ENCODE peak calls at places on chromosome 17, in five cellular contexts. One of them, this sample, is unnamed.

GRCh38 chr17:45170976-45171337 is 9.3 kb downstream of the HEXIM2 start:
- ATAC-seq in lower lobe of right lung: peak
- ATAC-seq in body of pancreas: peak
- ATAC-seq in pancreas: peak
- ATAC-seq in CD8-positive, alpha-beta T cell: no peak
- ATAC-seq in this sample: peak

GRCh38 chr17:39863244-39863917 is 731 bp downstream of the IKZF3 start:
- ATAC-seq in lower lobe of right lung: no peak
- ATAC-seq in body of pancreas: no peak
- ATAC-seq in pancreas: no peak
- ATAC-seq in CD8-positive, alpha-beta T cell: peak
- ATAC-seq in this sample: no peak

GRCh38 chr17:63647065-63647725 is 25.0 kb downstream of the MAP3K3 start:
- ATAC-seq in lower lobe of right lung: peak
- ATAC-seq in body of pancreas: no peak
- ATAC-seq in pancreas: peak
- ATAC-seq in CD8-positive, alpha-beta T cell: no peak
- ATAC-seq in this sample: no peak

GRCh38 chr17:82914375-82914774 is 74.6 kb upstream of the ZNF750 start:
- ATAC-seq in lower lobe of right lung: peak
- ATAC-seq in body of pancreas: no peak
- ATAC-seq in pancreas: no peak
- ATAC-seq in CD8-positive, alpha-beta T cell: no peak
- ATAC-seq in this sample: no peak

GRCh38 chr17:66524848-66525247 is 222.4 kb downstream of the PRKCA start:
- ATAC-seq in lower lobe of right lung: no peak
- ATAC-seq in body of pancreas: no peak
- ATAC-seq in pancreas: no peak
- ATAC-seq in CD8-positive, alpha-beta T cell: no peak
- ATAC-seq in this sample: no peak

GRCh38 chr17:78879679-78880186 is 23.3 kb downstream of the CEP295NL start:
- ATAC-seq in lower lobe of right lung: peak
- ATAC-seq in body of pancreas: no peak
- ATAC-seq in pancreas: no peak
- ATAC-seq in CD8-positive, alpha-beta T cell: peak
- ATAC-seq in this sample: peak

GRCh38 chr17:18070861-18071340 is 16.8 kb upstream of the DRG2 start:
- ATAC-seq in lower lobe of right lung: no peak
- ATAC-seq in body of pancreas: no peak
- ATAC-seq in pancreas: peak
- ATAC-seq in CD8-positive, alpha-beta T cell: no peak
- ATAC-seq in this sample: no peak

GRCh38 chr17:54901230-54901847 is 687 bp downstream of the TOM1L1 start:
- ATAC-seq in lower lobe of right lung: peak
- ATAC-seq in body of pancreas: peak
- ATAC-seq in pancreas: peak
- ATAC-seq in CD8-positive, alpha-beta T cell: no peak
- ATAC-seq in this sample: no peak

GRCh38 chr17:45384800-45385262 is 47.8 kb downstream of the ARHGAP27 start:
- ATAC-seq in lower lobe of right lung: peak
- ATAC-seq in body of pancreas: peak
- ATAC-seq in pancreas: peak
- ATAC-seq in CD8-positive, alpha-beta T cell: no peak
- ATAC-seq in this sample: no peak

GRCh38 chr17:5584971-5585794 is 874 bp upstream of the NLRP1 start:
- ATAC-seq in lower lobe of right lung: peak
- ATAC-seq in body of pancreas: no peak
- ATAC-seq in pancreas: no peak
- ATAC-seq in CD8-positive, alpha-beta T cell: no peak
- ATAC-seq in this sample: no peak

GRCh38 chr17:823501-823902 is 41.3 kb downstream of the MRM3 start:
- ATAC-seq in lower lobe of right lung: no peak
- ATAC-seq in body of pancreas: no peak
- ATAC-seq in pancreas: no peak
- ATAC-seq in CD8-positive, alpha-beta T cell: no peak
- ATAC-seq in this sample: no peak

GRCh38 chr17:28864991-28865849 is 10.4 kb downstream of the ERAL1 start:
- ATAC-seq in lower lobe of right lung: no peak
- ATAC-seq in body of pancreas: no peak
- ATAC-seq in pancreas: peak
- ATAC-seq in CD8-positive, alpha-beta T cell: no peak
- ATAC-seq in this sample: peak

GRCh38 chr17:30378797-30379302 is at the start of gene CPD:
- ATAC-seq in lower lobe of right lung: peak
- ATAC-seq in body of pancreas: peak
- ATAC-seq in pancreas: peak
- ATAC-seq in CD8-positive, alpha-beta T cell: peak
- ATAC-seq in this sample: peak

GRCh38 chr17:36942631-36943125 is 5.4 kb downstream of the LHX1 start:
- ATAC-seq in lower lobe of right lung: no peak
- ATAC-seq in body of pancreas: no peak
- ATAC-seq in pancreas: no peak
- ATAC-seq in CD8-positive, alpha-beta T cell: no peak
- ATAC-seq in this sample: no peak

GRCh38 chr17:27649929-27650328 is 18.9 kb downstream of the LGALS9 start:
- ATAC-seq in lower lobe of right lung: no peak
- ATAC-seq in body of pancreas: no peak
- ATAC-seq in pancreas: no peak
- ATAC-seq in CD8-positive, alpha-beta T cell: no peak
- ATAC-seq in this sample: no peak

GRCh38 chr17:38358586-38359513 is 7.2 kb downstream of the SOCS7 start:
- ATAC-seq in lower lobe of right lung: no peak
- ATAC-seq in body of pancreas: no peak
- ATAC-seq in pancreas: peak
- ATAC-seq in CD8-positive, alpha-beta T cell: no peak
- ATAC-seq in this sample: no peak

GRCh38 chr17:47305302-47305923 is 18.3 kb upstream of the EFCAB13 start:
- ATAC-seq in lower lobe of right lung: peak
- ATAC-seq in body of pancreas: peak
- ATAC-seq in pancreas: peak
- ATAC-seq in CD8-positive, alpha-beta T cell: peak
- ATAC-seq in this sample: peak

GRCh38 chr17:50993544-50993943 is 127.1 kb downstream of the SPAG9 start:
- ATAC-seq in lower lobe of right lung: no peak
- ATAC-seq in body of pancreas: no peak
- ATAC-seq in pancreas: no peak
- ATAC-seq in CD8-positive, alpha-beta T cell: no peak
- ATAC-seq in this sample: no peak

GRCh38 chr17:36591434-36592315 is at the start of gene DHRS11:
- ATAC-seq in lower lobe of right lung: peak
- ATAC-seq in body of pancreas: peak
- ATAC-seq in pancreas: peak
- ATAC-seq in CD8-positive, alpha-beta T cell: peak
- ATAC-seq in this sample: peak

GRCh38 chr17:39820541-39820940 is 43.6 kb downstream of the IKZF3 start:
- ATAC-seq in lower lobe of right lung: peak
- ATAC-seq in body of pancreas: no peak
- ATAC-seq in pancreas: no peak
- ATAC-seq in CD8-positive, alpha-beta T cell: no peak
- ATAC-seq in this sample: no peak

GRCh38 chr17:55063857-55064485 is 95.4 kb downstream of the STXBP4 start:
- ATAC-seq in lower lobe of right lung: no peak
- ATAC-seq in body of pancreas: no peak
- ATAC-seq in pancreas: no peak
- ATAC-seq in CD8-positive, alpha-beta T cell: no peak
- ATAC-seq in this sample: no peak

GRCh38 chr17:58991718-58992331 is 114.9 kb downstream of the TRIM37 start:
- ATAC-seq in lower lobe of right lung: peak
- ATAC-seq in body of pancreas: no peak
- ATAC-seq in pancreas: peak
- ATAC-seq in CD8-positive, alpha-beta T cell: no peak
- ATAC-seq in this sample: no peak

GRCh38 chr17:78738245-78738644 is 43.8 kb downstream of the CYTH1 start:
- ATAC-seq in lower lobe of right lung: no peak
- ATAC-seq in body of pancreas: no peak
- ATAC-seq in pancreas: no peak
- ATAC-seq in CD8-positive, alpha-beta T cell: no peak
- ATAC-seq in this sample: no peak

GRCh38 chr17:14196337-14196997 is 40.2 kb downstream of the CDRT15 start:
- ATAC-seq in lower lobe of right lung: no peak
- ATAC-seq in body of pancreas: no peak
- ATAC-seq in pancreas: no peak
- ATAC-seq in CD8-positive, alpha-beta T cell: no peak
- ATAC-seq in this sample: no peak

DNA sequence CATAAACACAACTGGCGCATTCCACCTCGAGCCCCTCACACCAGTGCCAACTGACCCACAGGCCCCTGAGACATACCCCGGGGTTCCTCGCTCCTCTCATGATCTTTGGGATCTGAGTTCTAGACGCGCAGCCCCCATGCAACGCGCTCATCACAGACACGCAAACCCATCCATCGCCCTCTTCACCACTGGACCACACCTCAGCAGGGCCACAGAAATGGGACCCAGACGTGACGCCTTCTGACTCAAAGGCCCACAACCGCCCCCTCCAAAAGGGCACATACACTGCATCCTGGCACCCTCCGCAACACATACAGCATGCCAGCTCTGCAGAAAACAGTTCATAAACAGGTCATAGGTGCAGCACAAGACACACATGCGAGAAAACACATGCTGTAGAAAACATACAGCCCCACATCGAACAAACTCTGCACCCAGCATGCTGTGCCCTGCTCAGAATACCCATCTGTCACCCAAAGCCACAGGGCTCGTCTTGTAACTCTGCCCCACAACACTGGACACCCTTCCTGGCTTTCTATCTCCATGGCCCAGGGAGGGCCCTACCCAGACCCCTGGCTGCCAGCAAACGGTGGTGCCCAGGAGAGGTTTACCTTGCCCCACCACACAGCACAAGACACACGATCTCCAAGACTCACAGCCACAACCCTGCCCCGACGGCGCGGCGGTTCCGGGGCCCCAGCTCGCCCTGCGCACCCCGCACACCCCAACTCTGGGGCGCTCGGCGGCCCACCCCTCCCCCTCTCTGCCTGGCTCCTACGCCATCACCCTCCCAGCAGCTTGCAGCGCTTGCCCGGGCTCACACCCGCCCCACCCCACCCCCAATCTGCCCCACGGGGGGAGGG is 924 bp downstream of the ZBTB4 start:
- ATAC-seq in lower lobe of right lung: peak
- ATAC-seq in body of pancreas: peak
- ATAC-seq in pancreas: peak
- ATAC-seq in CD8-positive, alpha-beta T cell: peak
- ATAC-seq in this sample: peak
- H3K27ac ChIP-seq in lower lobe of right lung: peak
- H3K27ac ChIP-seq in body of pancreas: peak
- H3K27ac ChIP-seq in pancreas: peak
- H3K27ac ChIP-seq in CD8-positive, alpha-beta T cell: peak
- H3K27ac ChIP-seq in this sample: peak

DNA sequence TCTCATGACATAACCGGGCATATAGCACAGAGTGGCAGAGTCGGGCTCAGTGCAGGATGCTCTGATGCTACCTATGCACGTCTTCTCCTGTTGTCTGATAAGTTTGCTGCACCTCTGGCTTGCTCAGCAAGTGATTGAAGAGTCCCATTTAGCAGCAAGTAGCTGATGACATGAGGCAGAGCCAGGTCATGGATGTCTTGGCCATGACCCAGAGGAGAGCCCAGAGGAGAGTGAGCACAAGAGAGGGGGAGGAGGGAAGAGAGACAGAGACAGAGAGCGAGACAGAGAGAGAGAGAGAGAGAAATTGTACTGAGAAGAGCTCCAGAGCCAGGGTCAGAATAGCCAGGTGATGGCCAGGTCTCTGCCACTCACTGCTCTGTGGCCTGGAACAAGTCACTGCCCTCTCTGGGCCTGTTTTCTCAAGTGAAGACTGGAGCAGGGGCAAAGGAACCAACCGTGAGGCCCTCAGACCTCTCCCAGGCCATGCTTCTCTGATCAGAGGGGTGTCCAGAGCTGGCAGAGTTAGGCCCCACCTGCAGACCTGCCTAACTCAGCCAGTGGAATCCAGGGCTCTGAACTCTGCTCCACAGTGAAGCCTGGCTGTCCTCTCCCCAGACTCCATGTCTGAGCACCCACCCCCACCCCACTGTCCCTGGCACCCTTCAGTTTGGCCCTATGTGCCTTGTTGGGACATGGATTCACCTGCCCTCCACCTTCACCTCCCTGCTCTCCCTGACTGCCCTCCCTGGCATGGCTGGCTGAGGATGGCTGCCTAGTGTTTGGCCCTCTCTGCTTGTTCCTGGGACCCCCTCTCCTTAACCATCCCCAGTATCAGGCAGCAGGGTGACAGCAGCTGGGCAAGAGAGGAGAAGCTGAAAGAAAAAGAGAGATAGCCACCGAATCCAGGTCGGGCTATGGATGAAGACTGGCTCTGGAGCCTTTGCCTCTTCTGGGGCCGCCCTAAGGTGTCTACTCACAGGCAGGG is 4.3 kb upstream of the KRT35 start:
- ATAC-seq in lower lobe of right lung: peak
- ATAC-seq in body of pancreas: no peak
- ATAC-seq in pancreas: no peak
- ATAC-seq in CD8-positive, alpha-beta T cell: no peak
- ATAC-seq in this sample: no peak
- H3K27ac ChIP-seq in lower lobe of right lung: no peak
- H3K27ac ChIP-seq in body of pancreas: no peak
- H3K27ac ChIP-seq in pancreas: no peak
- H3K27ac ChIP-seq in CD8-positive, alpha-beta T cell: no peak
- H3K27ac ChIP-seq in this sample: no peak

GRCh38 chr17:75327757-75328156 is 38.5 kb upstream of the SLC25A19 start:
- ATAC-seq in lower lobe of right lung: no peak
- ATAC-seq in body of pancreas: no peak
- ATAC-seq in pancreas: no peak
- ATAC-seq in CD8-positive, alpha-beta T cell: no peak
- ATAC-seq in this sample: no peak
- H3K27ac ChIP-seq in lower lobe of right lung: no peak
- H3K27ac ChIP-seq in body of pancreas: no peak
- H3K27ac ChIP-seq in pancreas: no peak
- H3K27ac ChIP-seq in CD8-positive, alpha-beta T cell: no peak
- H3K27ac ChIP-seq in this sample: no peak

DNA sequence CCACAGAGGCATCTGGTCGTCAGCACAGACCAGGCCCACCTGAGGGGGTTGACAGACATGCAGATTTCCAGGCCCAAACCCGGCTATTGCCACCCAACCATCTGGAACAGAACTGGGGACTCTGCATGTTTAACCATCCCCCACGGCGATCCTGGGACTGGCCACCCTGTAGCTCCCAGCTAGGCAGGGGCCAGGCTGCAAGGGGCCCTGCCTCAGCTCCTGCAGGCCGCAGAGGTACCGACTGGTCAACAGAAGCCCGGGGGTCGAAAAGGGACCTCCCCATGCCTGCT is 223.5 kb upstream of the TNRC6C start:
- ATAC-seq in lower lobe of right lung: peak
- ATAC-seq in body of pancreas: no peak
- ATAC-seq in pancreas: peak
- ATAC-seq in CD8-positive, alpha-beta T cell: no peak
- ATAC-seq in this sample: peak
- H3K27ac ChIP-seq in lower lobe of right lung: peak
- H3K27ac ChIP-seq in body of pancreas: peak
- H3K27ac ChIP-seq in pancreas: no peak
- H3K27ac ChIP-seq in CD8-positive, alpha-beta T cell: no peak
- H3K27ac ChIP-seq in this sample: peak

GRCh38 chr17:81868674-81869220 is 2.4 kb downstream of the ARHGDIA start:
- ATAC-seq in lower lobe of right lung: no peak
- ATAC-seq in body of pancreas: no peak
- ATAC-seq in pancreas: no peak
- ATAC-seq in CD8-positive, alpha-beta T cell: no peak
- ATAC-seq in this sample: peak
- H3K27ac ChIP-seq in lower lobe of right lung: peak
- H3K27ac ChIP-seq in body of pancreas: peak
- H3K27ac ChIP-seq in pancreas: no peak
- H3K27ac ChIP-seq in CD8-positive, alpha-beta T cell: no peak
- H3K27ac ChIP-seq in this sample: peak

GRCh38 chr17:72501404-72502110 is 380.7 kb downstream of the SOX9 start:
- ATAC-seq in lower lobe of right lung: peak
- ATAC-seq in body of pancreas: peak
- ATAC-seq in pancreas: peak
- ATAC-seq in CD8-positive, alpha-beta T cell: no peak
- ATAC-seq in this sample: no peak
- H3K27ac ChIP-seq in lower lobe of right lung: peak
- H3K27ac ChIP-seq in body of pancreas: peak
- H3K27ac ChIP-seq in pancreas: peak
- H3K27ac ChIP-seq in CD8-positive, alpha-beta T cell: no peak
- H3K27ac ChIP-seq in this sample: no peak

This sample was measured in gastroesophageal sphincter.